ENCODE peak calls at places on chromosomes 7 and 10, in six cellular contexts. E is activated CD4-positive, alpha-beta T cell treated with anti-CD3 and anti-CD28 coated beads, Interleukin-2, amount 10 ng/mL, durations not matched to agents 7 days and 5 days; N is ovary; R is brain microvascular endothelial cell; M is CD8-positive, alpha-beta memory T cell; S is ACHN. Y is an unnamed sample.

GRCh38 chr10:7000063-7000462 is 410.8 kb downstream of the SFMBT2 start:
- DNase-seq in E (no peak), N (no peak), R (no peak), M (no peak), S (no peak), Y (no peak)

GRCh38 chr10:132333386-132333785 is 1.4 kb downstream of the LRRC27 start:
- DNase-seq in E (no peak), N (no peak), R (no peak), M (no peak), S (no peak), Y (no peak)

GRCh38 chr7:126856691-126857291 is 395.9 kb downstream of the GRM8 start:
- DNase-seq in E (no peak), N (no peak), R (no peak), M (no peak), S (peak), Y (peak)

GRCh38 chr7:4189151-4189570 is 492.9 kb upstream of the FOXK1 start:
- DNase-seq in E (no peak), N (peak), R (no peak), M (no peak), S (peak), Y (peak)

GRCh38 chr7:155814569-155815276 is 2.5 kb upstream of the SHH start:
- DNase-seq in E (no peak), N (no peak), R (no peak), M (no peak), S (no peak), Y (no peak)

GRCh38 chr10:61902448-61903183 is 1.1 kb downstream of the ARID5B start:
- DNase-seq in E (peak), N (peak), R (peak), M (peak), S (peak), Y (peak)

GRCh38 chr10:116120688-116121087 is 152.3 kb downstream of the GFRA1 start:
- DNase-seq in E (no peak), N (no peak), R (no peak), M (no peak), S (no peak), Y (no peak)

GRCh38 chr7:155471728-155472127 is 13.8 kb downstream of the EN2 start:
- DNase-seq in E (no peak), N (no peak), R (no peak), M (no peak), S (peak), Y (no peak)

GRCh38 chr10:58282615-58283014 is 13.7 kb downstream of the CISD1 start:
- DNase-seq in E (peak), N (no peak), R (no peak), M (peak), S (no peak), Y (no peak)

GRCh38 chr10:3807221-3807927 is 22.4 kb upstream of the KLF6 start:
- DNase-seq in E (no peak), N (no peak), R (no peak), M (peak), S (no peak), Y (no peak)

GRCh38 chr10:17527530-17528146 is 73.2 kb upstream of the ST8SIA6 start:
- DNase-seq in E (no peak), N (no peak), R (peak), M (no peak), S (no peak), Y (no peak)

GRCh38 chr7:22860784-22861482 is 38.3 kb upstream of the TOMM7 start:
- DNase-seq in E (peak), N (no peak), R (peak), M (no peak), S (peak), Y (no peak)

GRCh38 chr10:76582536-76582935 is 1055.1 kb downstream of the KCNMA1 start:
- DNase-seq in E (no peak), N (no peak), R (peak), M (no peak), S (no peak), Y (no peak)

Y was measured in hepatocyte.